ENCODE peak calls at places on chromosomes 13 and 19, in four cellular contexts. R is GM12865, C is AG09309, U is heart right ventricle. X is an unnamed sample.

GRCh38 chr19:47225746-47226425 is 5.1 kb downstream of the BBC3 start:
- DNase-seq in R (peak; percentile 94), U (peak; percentile 91), C (no peak), X (no peak)

GRCh38 chr19:8174706-8175105 is 25.3 kb upstream of the FBN3 start:
- DNase-seq in C (no peak), U (no peak), R (no peak), X (peak; percentile 65)

GRCh38 chr13:92716749-92717148 is 509.9 kb upstream of the GPC6 start:
- DNase-seq in U (no peak), C (no peak), R (no peak), X (no peak)

GRCh38 chr13:110302986-110303385 is 4.0 kb downstream of the COL4A1 start:
- DNase-seq in U (no peak), R (no peak), C (no peak), X (peak; percentile 92)

GRCh38 chr19:31152906-31153305 is 196.3 kb downstream of the TSHZ3 start:
- DNase-seq in C (no peak), R (no peak), U (no peak), X (no peak)

GRCh38 chr19:48403606-48404005 is 10.1 kb downstream of the GRIN2D start:
- DNase-seq in R (peak; percentile 84), U (no peak), C (no peak), X (no peak)

GRCh38 chr13:105513448-105513847 is 1022.0 kb downstream of the EFNB2 start:
- DNase-seq in R (no peak), C (no peak), U (no peak), X (no peak)

GRCh38 chr13:111385182-111385857 is 64.9 kb downstream of the TEX29 start:
- DNase-seq in C (no peak), U (no peak), R (no peak), X (no peak)

GRCh38 chr19:42253245-42254082 is 1.5 kb downstream of the ERF start:
- DNase-seq in R (peak; percentile 65), C (no peak), U (peak; percentile 68), X (no peak)

GRCh38 chr19:48510421-48511268 is 990 bp downstream of the LMTK3 start:
- DNase-seq in U (peak; percentile 60), R (peak; percentile 64), C (no peak), X (no peak)

GRCh38 chr13:64453831-64454230 is 2776.3 kb downstream of the PCDH9 start:
- DNase-seq in R (no peak), C (no peak), U (no peak), X (no peak)

GRCh38 chr13:36674337-36675212 is 755 bp downstream of the SERTM1 start:
- DNase-seq in U (no peak), R (no peak), C (no peak), X (no peak)

GRCh38 chr13:90867336-90867683 is 480.2 kb upstream of the MIR17HG start:
- DNase-seq in R (peak; percentile 72), U (peak; percentile 34), C (peak; percentile 16), X (peak; percentile 23)
- TF ChIP-seq CTCF in R (peak; percentile 62), U (peak; percentile 65), C (peak; percentile 73), X (peak; percentile 86)

GRCh38 chr13:31631071-31631470 is 108.3 kb upstream of the RXFP2 start:
- DNase-seq in U (no peak), C (no peak), R (no peak), X (no peak)
- H3K4me3 ChIP-seq in U (no peak overlapping the region), C (no peak overlapping the region), R (no peak overlapping the region), X (no peak overlapping the region)

DNA sequence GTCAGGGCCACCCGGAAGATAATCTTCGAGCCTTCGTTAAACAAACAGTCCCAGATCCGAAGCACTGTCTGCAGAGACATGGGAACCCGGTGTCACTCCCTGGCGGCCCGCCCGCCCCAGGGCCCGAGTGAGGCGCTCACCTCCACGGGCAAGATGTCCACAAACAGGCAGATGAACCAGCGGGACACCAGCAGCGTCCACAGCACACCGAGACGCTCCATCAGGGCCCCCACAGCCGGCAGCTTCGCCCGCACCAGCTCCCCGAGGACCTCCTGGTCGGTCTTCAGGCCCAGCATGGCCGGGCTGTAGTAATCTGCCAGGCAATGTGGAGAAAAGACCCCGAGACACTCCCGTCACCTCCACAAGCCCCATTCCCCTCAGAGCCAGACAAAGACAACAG is 28.7 kb downstream of the LAMP1 start:
- DNase-seq in R (no peak), C (no peak), U (no peak), X (no peak)
- TF ChIP-seq CTCF in R (no peak), C (no peak), U (no peak), X (no peak)

GRCh38 chr13:43472344-43472743 is 314.4 kb downstream of the ENOX1 start:
- DNase-seq in U (no peak), C (no peak), R (no peak), X (no peak)
- H3K4me3 ChIP-seq in U (no peak overlapping the region), C (no peak overlapping the region), R (no peak overlapping the region), X (no peak overlapping the region)

GRCh38 chr13:102197193-102197592 is 204.7 kb downstream of the FGF14 start:
- DNase-seq in U (no peak), R (peak; percentile 6), C (no peak), X (no peak)
- TF ChIP-seq CTCF in U (peak; percentile 36), R (peak; percentile 14), C (no peak), X (peak; percentile 73)

DNA sequence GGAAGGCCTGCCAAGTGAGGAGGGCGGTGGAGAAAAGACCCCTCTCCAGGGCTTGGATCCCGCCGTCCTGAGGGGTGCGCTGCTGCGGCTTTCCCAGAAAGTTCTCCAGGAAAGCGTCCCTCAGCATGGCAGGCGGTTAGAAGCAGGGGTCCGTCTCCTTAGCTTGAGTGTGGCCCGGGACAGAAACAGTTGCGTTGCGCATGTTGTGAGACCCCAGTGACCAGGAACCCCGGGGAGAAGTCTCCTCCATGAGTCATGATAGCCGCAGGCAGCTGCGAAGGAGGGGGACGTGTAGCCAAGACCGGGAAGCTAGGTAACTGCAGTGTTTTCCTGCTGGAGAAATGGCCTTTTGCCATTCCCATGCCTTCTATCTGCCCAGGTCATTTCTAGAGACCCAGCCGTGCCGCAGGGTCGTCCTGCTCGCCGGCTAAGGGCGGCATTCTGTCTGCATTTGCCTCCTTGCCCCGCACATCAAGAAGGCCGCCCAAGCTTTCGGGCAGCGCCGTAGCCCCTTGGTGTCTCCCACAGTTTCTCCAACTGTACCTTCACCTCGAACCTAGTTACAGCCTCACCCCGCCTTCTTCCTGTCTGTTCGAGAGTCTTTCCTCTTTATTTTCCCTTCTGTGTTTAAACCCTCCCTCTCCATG is 64.3 kb downstream of the TM9SF2 start:
- DNase-seq in R (no peak), U (no peak), C (no peak), X (no peak)
- H3K4me3 ChIP-seq in R (no peak overlapping the region), U (no peak overlapping the region), C (no peak overlapping the region), X (no peak overlapping the region)